ENCODE peak calls at places on chromosomes 16 and 17, in eight cellular contexts. T is IMR-90, D is frontal cortex, Y is Daoy, U is PC-3, W is SJSA1, N is GM23338, V is body of pancreas. Z is an unnamed sample.

GRCh38 chr17:5069724-5070123 is 8.5 kb upstream of the ZFP3 start:
- DNase-seq in T (peak), V (no peak), U (peak), Y (no peak), N (no peak), D (no peak), W (no peak), Z (no peak)

GRCh38 chr16:89119161-89119621 is 25.5 kb downstream of the ACSF3 start:
- DNase-seq in N (no peak), D (no peak), Y (no peak), W (no peak), U (no peak), V (no peak), T (no peak), Z (no peak)

GRCh38 chr16:84756830-84757229 is 57.0 kb downstream of the USP10 start:
- DNase-seq in N (no peak), V (no peak), D (no peak), Y (no peak), T (no peak), U (no peak), W (no peak), Z (no peak)

GRCh38 chr17:47806913-47807255 is 14.7 kb downstream of the OSBPL7 start:
- DNase-seq in Y (no peak), U (no peak), D (no peak), N (no peak), W (no peak), V (no peak), T (no peak), Z (no peak)

GRCh38 chr17:17439971-17440843 is 36.6 kb upstream of the MED9 start:
- DNase-seq in N (peak), U (peak), D (peak), T (peak), V (peak), Y (peak), W (peak), Z (no peak)

GRCh38 chr17:68381076-68381900 is 76.0 kb downstream of the WIPI1 start:
- DNase-seq in V (no peak), N (no peak), D (no peak), T (peak), Y (peak), W (peak), U (peak), Z (peak)

GRCh38 chr16:70691223-70692129 is 5.6 kb upstream of the MTSS2 start:
- DNase-seq in D (peak), Y (no peak), U (no peak), V (no peak), N (no peak), W (no peak), T (peak), Z (peak)

GRCh38 chr17:4967539-4968165 is at the start of gene SPAG7:
- DNase-seq in N (peak), W (peak), U (peak), V (peak), D (peak), T (peak), Y (peak), Z (peak)

GRCh38 chr17:65261152-65261551 is 124.0 kb downstream of the RGS9 start:
- DNase-seq in U (no peak), W (no peak), D (no peak), N (peak), V (no peak), Y (no peak), T (no peak), Z (no peak)

Z was measured in BJ.